ENCODE peak calls at places on chromosomes 11 and 22, in nine cellular contexts. One of them, this sample, is unnamed.

GRCh38 chr11:126434950-126435335 is 79.5 kb downstream of the ST3GAL4 start:
- DNase-seq in heart right ventricle: no peak
- DNase-seq in lung microvascular endothelial cell: no peak
- DNase-seq in AG08396: no peak
- DNase-seq in A549: no peak
- DNase-seq in GM03348: no peak
- DNase-seq in activated T-cell treated with anti-CD3 and anti-CD28 coated beads, Interleukin-2, amount 50 U/mL, for 72 hours: no peak
- DNase-seq in effector memory CD8-positive, alpha-beta T cell: no peak
- DNase-seq in NCI-H187: no peak
- DNase-seq in this sample: no peak

GRCh38 chr22:30326704-30327362 is at the start of gene TBC1D10A:
- DNase-seq in heart right ventricle: peak
- DNase-seq in lung microvascular endothelial cell: peak
- DNase-seq in AG08396: peak
- DNase-seq in A549: peak
- DNase-seq in GM03348: peak
- DNase-seq in activated T-cell treated with anti-CD3 and anti-CD28 coated beads, Interleukin-2, amount 50 U/mL, for 72 hours: peak
- DNase-seq in effector memory CD8-positive, alpha-beta T cell: peak
- DNase-seq in NCI-H187: peak
- DNase-seq in this sample: peak

GRCh38 chr11:45371251-45371749 is 85.2 kb upstream of the SYT13 start:
- DNase-seq in heart right ventricle: peak
- DNase-seq in lung microvascular endothelial cell: peak
- DNase-seq in AG08396: peak
- DNase-seq in A549: peak
- DNase-seq in GM03348: peak
- DNase-seq in activated T-cell treated with anti-CD3 and anti-CD28 coated beads, Interleukin-2, amount 50 U/mL, for 72 hours: peak
- DNase-seq in effector memory CD8-positive, alpha-beta T cell: peak
- DNase-seq in NCI-H187: peak
- DNase-seq in this sample: peak

GRCh38 chr11:130653838-130654601 is 205.6 kb downstream of the ADAMTS15 start:
- DNase-seq in heart right ventricle: peak
- DNase-seq in lung microvascular endothelial cell: no peak
- DNase-seq in AG08396: peak
- DNase-seq in A549: no peak
- DNase-seq in GM03348: peak
- DNase-seq in activated T-cell treated with anti-CD3 and anti-CD28 coated beads, Interleukin-2, amount 50 U/mL, for 72 hours: no peak
- DNase-seq in effector memory CD8-positive, alpha-beta T cell: no peak
- DNase-seq in NCI-H187: no peak
- DNase-seq in this sample: no peak

GRCh38 chr11:1742371-1742770 is 8.0 kb downstream of the IFITM10 start:
- DNase-seq in heart right ventricle: no peak
- DNase-seq in lung microvascular endothelial cell: no peak
- DNase-seq in AG08396: no peak
- DNase-seq in A549: no peak
- DNase-seq in GM03348: no peak
- DNase-seq in activated T-cell treated with anti-CD3 and anti-CD28 coated beads, Interleukin-2, amount 50 U/mL, for 72 hours: no peak
- DNase-seq in effector memory CD8-positive, alpha-beta T cell: no peak
- DNase-seq in NCI-H187: no peak
- DNase-seq in this sample: no peak

GRCh38 chr22:39997939-39998726 is 3.4 kb downstream of the FAM83F start:
- DNase-seq in heart right ventricle: peak
- DNase-seq in lung microvascular endothelial cell: peak
- DNase-seq in AG08396: no peak
- DNase-seq in A549: peak
- DNase-seq in GM03348: no peak
- DNase-seq in activated T-cell treated with anti-CD3 and anti-CD28 coated beads, Interleukin-2, amount 50 U/mL, for 72 hours: no peak
- DNase-seq in effector memory CD8-positive, alpha-beta T cell: no peak
- DNase-seq in NCI-H187: no peak
- DNase-seq in this sample: no peak

GRCh38 chr11:14916403-14916802 is 24.4 kb upstream of the CYP2R1 start:
- DNase-seq in heart right ventricle: no peak
- DNase-seq in lung microvascular endothelial cell: no peak
- DNase-seq in AG08396: no peak
- DNase-seq in A549: no peak
- DNase-seq in GM03348: no peak
- DNase-seq in activated T-cell treated with anti-CD3 and anti-CD28 coated beads, Interleukin-2, amount 50 U/mL, for 72 hours: no peak
- DNase-seq in effector memory CD8-positive, alpha-beta T cell: no peak
- DNase-seq in NCI-H187: no peak
- DNase-seq in this sample: no peak

GRCh38 chr11:111520565-111520964 is 6.0 kb downstream of the HOATZ start:
- DNase-seq in heart right ventricle: no peak
- DNase-seq in lung microvascular endothelial cell: no peak
- DNase-seq in AG08396: no peak
- DNase-seq in A549: no peak
- DNase-seq in GM03348: peak
- DNase-seq in activated T-cell treated with anti-CD3 and anti-CD28 coated beads, Interleukin-2, amount 50 U/mL, for 72 hours: no peak
- DNase-seq in effector memory CD8-positive, alpha-beta T cell: no peak
- DNase-seq in NCI-H187: no peak
- DNase-seq in this sample: no peak

GRCh38 chr11:88507771-88508557 is 170.4 kb upstream of the CTSC start:
- DNase-seq in heart right ventricle: no peak
- DNase-seq in lung microvascular endothelial cell: no peak
- DNase-seq in AG08396: no peak
- DNase-seq in A549: no peak
- DNase-seq in GM03348: no peak
- DNase-seq in activated T-cell treated with anti-CD3 and anti-CD28 coated beads, Interleukin-2, amount 50 U/mL, for 72 hours: no peak
- DNase-seq in effector memory CD8-positive, alpha-beta T cell: no peak
- DNase-seq in NCI-H187: no peak
- DNase-seq in this sample: no peak

GRCh38 chr11:11808992-11809583 is 32.7 kb upstream of the USP47 start:
- DNase-seq in heart right ventricle: no peak
- DNase-seq in lung microvascular endothelial cell: peak
- DNase-seq in AG08396: no peak
- DNase-seq in A549: no peak
- DNase-seq in GM03348: no peak
- DNase-seq in activated T-cell treated with anti-CD3 and anti-CD28 coated beads, Interleukin-2, amount 50 U/mL, for 72 hours: no peak
- DNase-seq in effector memory CD8-positive, alpha-beta T cell: no peak
- DNase-seq in NCI-H187: no peak
- DNase-seq in this sample: no peak

GRCh38 chr11:120800206-120800605 is 223.7 kb upstream of the TBCEL start:
- DNase-seq in heart right ventricle: no peak
- DNase-seq in lung microvascular endothelial cell: no peak
- DNase-seq in AG08396: no peak
- DNase-seq in A549: no peak
- DNase-seq in GM03348: no peak
- DNase-seq in activated T-cell treated with anti-CD3 and anti-CD28 coated beads, Interleukin-2, amount 50 U/mL, for 72 hours: no peak
- DNase-seq in effector memory CD8-positive, alpha-beta T cell: no peak
- DNase-seq in NCI-H187: no peak
- DNase-seq in this sample: no peak

GRCh38 chr22:29156507-29156906 is 49.2 kb upstream of the EMID1 start:
- DNase-seq in heart right ventricle: no peak
- DNase-seq in lung microvascular endothelial cell: no peak
- DNase-seq in AG08396: no peak
- DNase-seq in A549: no peak
- DNase-seq in GM03348: no peak
- DNase-seq in activated T-cell treated with anti-CD3 and anti-CD28 coated beads, Interleukin-2, amount 50 U/mL, for 72 hours: no peak
- DNase-seq in effector memory CD8-positive, alpha-beta T cell: no peak
- DNase-seq in NCI-H187: no peak
- DNase-seq in this sample: no peak

GRCh38 chr22:49444781-49445180 is 382.9 kb downstream of the BRD1 start:
- DNase-seq in heart right ventricle: no peak
- DNase-seq in lung microvascular endothelial cell: no peak
- DNase-seq in AG08396: no peak
- DNase-seq in A549: no peak
- DNase-seq in GM03348: no peak
- DNase-seq in activated T-cell treated with anti-CD3 and anti-CD28 coated beads, Interleukin-2, amount 50 U/mL, for 72 hours: no peak
- DNase-seq in effector memory CD8-positive, alpha-beta T cell: no peak
- DNase-seq in NCI-H187: no peak
- DNase-seq in this sample: no peak

GRCh38 chr22:45703758-45704157 is 32.1 kb downstream of the ATXN10 start:
- DNase-seq in heart right ventricle: no peak
- DNase-seq in lung microvascular endothelial cell: no peak
- DNase-seq in AG08396: no peak
- DNase-seq in A549: no peak
- DNase-seq in GM03348: no peak
- DNase-seq in activated T-cell treated with anti-CD3 and anti-CD28 coated beads, Interleukin-2, amount 50 U/mL, for 72 hours: no peak
- DNase-seq in effector memory CD8-positive, alpha-beta T cell: no peak
- DNase-seq in NCI-H187: no peak
- DNase-seq in this sample: no peak

GRCh38 chr22:32378703-32379272 is 21.1 kb downstream of the RFPL3 start:
- DNase-seq in heart right ventricle: no peak
- DNase-seq in lung microvascular endothelial cell: peak
- DNase-seq in AG08396: no peak
- DNase-seq in A549: peak
- DNase-seq in GM03348: peak
- DNase-seq in activated T-cell treated with anti-CD3 and anti-CD28 coated beads, Interleukin-2, amount 50 U/mL, for 72 hours: no peak
- DNase-seq in effector memory CD8-positive, alpha-beta T cell: no peak
- DNase-seq in NCI-H187: no peak
- DNase-seq in this sample: no peak

GRCh38 chr11:36095716-36096115 is 151.9 kb downstream of the LDLRAD3 start:
- DNase-seq in heart right ventricle: no peak
- DNase-seq in lung microvascular endothelial cell: no peak
- DNase-seq in AG08396: peak
- DNase-seq in A549: no peak
- DNase-seq in GM03348: no peak
- DNase-seq in activated T-cell treated with anti-CD3 and anti-CD28 coated beads, Interleukin-2, amount 50 U/mL, for 72 hours: no peak
- DNase-seq in effector memory CD8-positive, alpha-beta T cell: no peak
- DNase-seq in NCI-H187: no peak
- DNase-seq in this sample: no peak

GRCh38 chr11:65791719-65792213 is 4.9 kb downstream of the OVOL1 start:
- DNase-seq in heart right ventricle: no peak
- DNase-seq in lung microvascular endothelial cell: no peak
- DNase-seq in AG08396: no peak
- DNase-seq in A549: no peak
- DNase-seq in GM03348: no peak
- DNase-seq in activated T-cell treated with anti-CD3 and anti-CD28 coated beads, Interleukin-2, amount 50 U/mL, for 72 hours: peak
- DNase-seq in effector memory CD8-positive, alpha-beta T cell: peak
- DNase-seq in NCI-H187: no peak
- DNase-seq in this sample: no peak

This sample was measured in memory B cell.